ENCODE peak calls at places on chromosomes 11 and 22, in eight cellular contexts. H, F, V, K, Z, S, N and W are unnamed samples.

GRCh38 chr11:67584205-67584880 is 731 bp downstream of the GSTP1 start:
- DNase-seq in F (peak), H (peak), N (peak), Z (peak), K (peak), V (no peak), S (peak), W (peak)

GRCh38 chr11:103433380-103433779 is 324.2 kb downstream of the DYNC2H1 start:
- DNase-seq in H (peak), S (no peak), N (peak), V (peak), K (peak), Z (no peak), F (no peak), W (peak)

GRCh38 chr11:133697603-133698002 is 147.7 kb downstream of the SPATA19 start:
- DNase-seq in H (no peak), Z (no peak), S (no peak), F (no peak), K (no peak), N (no peak), V (no peak), W (no peak)

GRCh38 chr11:14643697-14644395 is at the start of gene PDE3B:
- DNase-seq in K (peak), Z (peak), V (no peak), S (peak), H (peak), N (peak), F (peak), W (peak)

GRCh38 chr11:112334381-112334780 is 73.7 kb upstream of the PLET1 start:
- DNase-seq in H (no peak), K (no peak), S (no peak), N (no peak), V (no peak), Z (no peak), F (no peak), W (no peak)

GRCh38 chr22:46421272-46421671 is 85.8 kb downstream of the TRMU start:
- DNase-seq in V (no peak), S (peak), K (no peak), H (no peak), N (no peak), Z (no peak), F (no peak), W (no peak)

GRCh38 chr22:43060213-43060612 is 29.0 kb downstream of the TTLL1 start:
- DNase-seq in V (no peak), Z (no peak), F (no peak), H (no peak), K (no peak), N (no peak), S (peak), W (peak)

GRCh38 chr11:128825050-128825806 is 41.9 kb downstream of the KCNJ1 start:
- DNase-seq in F (no peak), S (no peak), K (no peak), Z (no peak), V (no peak), H (no peak), N (no peak), W (no peak)

GRCh38 chr11:31943056-31943780 is 132.1 kb upstream of the PAX6 start:
- DNase-seq in F (no peak), V (no peak), N (no peak), K (no peak), S (no peak), Z (no peak), H (no peak), W (no peak)

GRCh38 chr11:13152736-13153541 is 124.7 kb upstream of the BMAL1 start:
- DNase-seq in N (peak), V (no peak), H (peak), S (no peak), K (no peak), Z (no peak), F (no peak), W (peak)

GRCh38 chr11:79201637-79202347 is 239.0 kb downstream of the TENM4 start:
- DNase-seq in V (no peak), Z (no peak), F (no peak), N (no peak), S (no peak), K (no peak), H (no peak), W (no peak)

GRCh38 chr11:113895367-113896155 is 9.0 kb upstream of the HTR3B start:
- DNase-seq in S (no peak), H (peak), V (no peak), K (no peak), F (no peak), N (no peak), Z (no peak), W (no peak)

GRCh38 chr22:42946551-42947198 is 68.3 kb downstream of the PACSIN2 start:
- DNase-seq in H (no peak), V (no peak), F (no peak), K (no peak), Z (no peak), N (no peak), S (no peak), W (no peak)

DNA sequence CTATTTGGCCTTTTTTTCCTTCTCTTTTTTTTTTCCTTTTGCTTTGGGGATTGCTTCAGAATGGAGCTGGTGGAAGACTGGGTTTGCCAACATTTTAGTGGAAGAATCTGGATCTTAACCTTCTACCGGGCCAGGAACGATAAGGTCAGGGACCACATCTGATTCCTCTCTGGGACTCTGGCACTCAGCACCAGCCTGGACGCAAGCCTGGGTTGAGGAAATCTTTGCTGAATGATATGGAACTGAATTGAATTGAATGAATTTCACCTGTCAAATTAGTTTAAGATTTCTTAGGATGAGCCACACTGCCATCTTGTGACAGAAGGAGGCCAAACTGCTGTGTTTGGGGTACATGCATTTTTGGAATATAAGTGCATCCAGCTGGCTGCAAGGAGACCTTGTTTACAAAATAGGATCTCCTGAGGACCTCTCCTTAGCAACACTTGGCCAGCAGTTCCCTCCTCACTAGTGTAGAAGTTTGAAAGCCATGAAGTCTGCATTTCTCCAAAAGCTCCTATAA is 30.4 kb downstream of the TPBGL start:
- DNase-seq in H (no peak), S (no peak), F (no peak), Z (no peak), K (no peak), N (no peak), V (no peak), W (peak)
- TF ChIP-seq CTCF in H (peak), S (no peak), F (no peak), Z (no peak), K (peak), N (peak), V (peak), W (peak)

GRCh38 chr11:70398834-70399680 is 728 bp downstream of the CTTN start:
- DNase-seq in Z (peak), N (no peak), H (no peak), S (no peak), K (no peak), F (peak), V (no peak), W (no peak)

GRCh38 chr11:70400643-70401042 is 2.3 kb downstream of the CTTN start:
- DNase-seq in S (no peak), H (no peak), N (no peak), F (no peak), Z (no peak), V (no peak), K (no peak), W (no peak)

GRCh38 chr11:70397983-70398833 is at the start of gene CTTN:
- DNase-seq in H (peak), N (peak), V (peak), Z (peak), F (peak), S (peak), K (peak), W (peak)

GRCh38 chr11:70397336-70397982 is 870 bp upstream of the CTTN start:
- DNase-seq in K (peak), F (peak), N (peak), S (no peak), H (no peak), Z (no peak), V (no peak), W (peak)

GRCh38 chr11:70399681-70400112 is 1.4 kb downstream of the CTTN start:
- DNase-seq in F (peak), S (peak), H (peak), V (peak), K (peak), N (peak), Z (peak), W (peak)
- H3K4me3 ChIP-seq in F (peak), S (peak), H (peak), V (peak), K (peak), N (peak), Z (peak), W (peak)

DNA sequence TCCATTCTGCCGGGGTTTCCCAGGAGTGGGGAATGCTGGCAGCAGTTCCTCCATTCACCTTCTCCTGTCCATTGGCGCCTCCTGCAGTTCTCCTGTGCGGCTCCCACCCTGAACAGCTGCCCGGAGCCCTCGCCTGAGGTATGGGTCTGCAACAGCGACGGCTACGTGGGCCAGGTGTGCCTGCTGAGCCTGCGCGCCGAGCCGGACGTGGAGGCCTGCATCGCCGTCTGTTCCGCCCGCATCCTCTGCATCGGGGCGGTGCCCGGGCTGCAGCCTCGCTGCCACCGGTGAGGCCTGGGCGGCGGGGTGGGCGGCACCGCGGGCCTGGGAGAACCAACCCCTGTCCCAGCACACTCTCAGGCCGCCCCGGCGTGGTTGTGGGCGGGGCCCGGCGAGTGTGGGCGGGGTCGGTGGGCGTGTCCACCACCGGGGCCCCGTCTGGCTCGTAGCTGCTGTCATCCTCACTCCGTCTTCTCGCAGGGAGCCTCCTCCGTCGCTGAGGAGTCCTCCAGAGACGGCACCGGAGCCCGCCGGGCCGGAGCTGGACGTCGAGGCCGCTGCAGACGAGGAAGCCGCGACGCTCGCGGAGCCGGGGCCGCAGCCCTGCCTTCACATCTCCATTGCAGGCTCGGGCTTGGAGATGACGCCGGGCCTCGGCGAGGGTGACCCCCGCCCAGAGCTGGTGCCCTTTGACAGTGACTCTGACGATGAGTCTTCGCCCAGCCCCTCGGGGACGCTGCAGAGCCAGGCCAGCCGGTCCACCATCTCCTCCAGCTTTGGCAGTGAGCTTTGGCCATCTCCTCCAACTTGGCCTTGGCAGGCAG is 14.0 kb upstream of the RELT start:
- DNase-seq in H (no peak), K (no peak), S (no peak), Z (no peak), N (no peak), F (no peak), V (no peak), W (no peak)
- TF ChIP-seq CTCF in H (no peak), K (no peak), S (no peak), Z (no peak), N (no peak), F (no peak), V (no peak), W (no peak)

GRCh38 chr11:119861160-119861559 is 132.2 kb upstream of the NECTIN1 start:
- DNase-seq in Z (no peak), N (no peak), H (no peak), K (no peak), F (no peak), S (no peak), V (no peak), W (no peak)

GRCh38 chr11:119863811-119864601 is 135.0 kb upstream of the NECTIN1 start:
- DNase-seq in N (no peak), K (no peak), Z (no peak), F (no peak), H (no peak), S (no peak), V (no peak), W (no peak)

GRCh38 chr11:119859684-119860083 is 130.7 kb upstream of the NECTIN1 start:
- DNase-seq in H (no peak), S (no peak), V (no peak), Z (no peak), N (no peak), K (no peak), F (no peak), W (no peak)

GRCh38 chr11:119863236-119863635 is 134.2 kb upstream of the NECTIN1 start:
- DNase-seq in F (no peak), H (no peak), N (no peak), Z (no peak), K (no peak), V (no peak), S (no peak), W (no peak)

DNA sequence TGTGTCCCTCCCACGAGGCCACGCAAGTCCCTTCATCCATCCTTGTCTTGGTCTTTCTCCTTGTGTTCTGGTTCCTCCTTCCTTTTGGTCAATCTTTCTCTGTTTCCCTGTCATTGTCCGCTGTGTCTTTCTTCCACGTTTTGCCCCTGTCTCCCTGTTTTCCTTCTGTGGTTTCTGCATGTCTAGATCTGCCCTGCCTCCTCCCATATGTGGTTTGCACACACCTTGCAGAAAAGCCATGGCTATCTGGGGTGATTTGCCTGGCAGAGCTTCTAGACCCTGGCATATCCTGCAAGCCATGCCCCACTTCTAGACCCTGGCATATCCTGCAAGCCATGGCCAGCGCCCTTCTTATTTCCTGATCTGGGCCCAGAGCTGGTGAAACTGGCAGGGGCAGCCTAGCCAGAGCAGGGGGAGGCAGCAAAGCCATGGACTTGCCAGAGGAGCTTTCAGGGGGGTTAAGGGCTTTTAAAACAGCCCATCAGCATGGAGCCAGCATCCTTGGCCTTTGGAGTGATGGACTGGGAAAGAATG is 131.6 kb upstream of the NECTIN1 start:
- DNase-seq in V (no peak), K (no peak), H (no peak), Z (no peak), F (no peak), S (no peak), N (no peak), W (no peak)
- H3K4me3 ChIP-seq in V (no peak), K (no peak), H (no peak), Z (no peak), F (no peak), S (no peak), N (no peak), W (no peak)

DNA sequence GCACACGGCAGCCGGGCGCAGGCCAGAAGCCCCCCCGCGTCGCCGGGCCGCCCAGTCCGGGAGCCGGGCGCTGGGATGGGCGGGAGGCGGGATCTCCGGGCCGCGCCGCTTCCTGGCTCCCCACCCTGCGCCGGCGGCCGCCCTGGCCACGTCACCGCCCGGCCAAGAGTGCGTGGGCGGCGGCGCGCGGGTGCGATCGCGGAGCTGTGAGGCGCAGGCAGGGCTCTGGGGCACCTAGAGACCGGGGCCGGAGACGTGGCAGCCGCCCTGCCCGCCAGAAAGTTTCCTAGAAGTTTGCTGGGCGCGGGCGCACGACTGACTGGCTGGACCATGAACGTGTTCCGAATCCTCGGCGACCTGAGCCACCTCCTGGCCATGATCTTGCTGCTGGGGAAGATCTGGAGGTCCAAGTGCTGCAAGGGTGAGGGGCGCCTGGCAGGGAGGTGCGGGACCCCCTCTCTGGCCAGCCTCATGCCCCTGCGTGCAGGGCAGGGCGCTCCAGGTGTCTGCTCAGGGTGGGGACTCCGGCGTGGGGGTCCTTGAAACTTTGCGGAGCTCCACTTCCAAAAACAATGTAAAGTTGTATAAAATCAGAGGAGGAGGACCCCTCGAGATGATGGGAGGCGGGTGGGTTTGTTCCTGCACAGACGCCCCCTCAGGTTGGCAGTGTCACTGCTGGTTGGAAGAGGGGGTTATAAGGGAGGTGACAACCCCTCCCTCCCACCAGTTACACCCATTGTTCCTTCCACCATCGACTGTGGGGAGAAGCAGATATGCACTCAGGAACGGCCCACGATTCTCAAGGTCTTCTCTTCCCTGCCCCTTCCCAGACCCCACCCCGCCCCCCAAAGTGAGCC is at the start of gene KDELR3:
- DNase-seq in S (peak), F (peak), K (peak), N (peak), Z (peak), H (peak), V (peak), W (peak)
- TF ChIP-seq CTCF in S (no peak), F (no peak), K (no peak), N (peak), Z (no peak), H (peak), V (peak), W (peak)

DNA sequence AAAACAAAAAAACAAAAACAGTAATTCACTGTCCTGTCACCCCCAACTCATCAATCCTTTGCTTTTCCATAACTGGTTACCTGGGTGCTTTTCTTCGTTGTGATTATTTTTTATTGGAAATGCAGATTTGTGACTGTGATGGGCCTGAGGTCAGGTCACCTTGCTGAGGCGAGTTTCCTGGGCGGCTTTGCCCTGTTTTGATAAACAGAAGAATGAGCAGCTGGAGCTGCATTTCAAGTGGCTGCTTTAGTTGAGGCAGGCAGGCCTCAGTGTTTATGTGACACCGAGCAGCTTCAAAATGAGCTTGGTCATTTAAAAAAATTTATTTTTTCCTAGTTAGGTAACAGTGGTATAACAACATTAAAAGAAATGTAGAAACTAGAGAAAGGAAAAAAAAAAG is 22.2 kb downstream of the PTPRJ start:
- DNase-seq in H (no peak), K (no peak), Z (no peak), F (no peak), V (no peak), S (peak), N (no peak), W (no peak)
- H3K4me3 ChIP-seq in H (no peak), K (no peak), Z (no peak), F (no peak), V (no peak), S (no peak), N (no peak), W (no peak)

GRCh38 chr22:23892130-23892529 is 2.1 kb upstream of the MIF start:
- DNase-seq in S (no peak), Z (no peak), F (no peak), K (no peak), H (no peak), V (no peak), N (no peak), W (no peak)

GRCh38 chr22:23889620-23890019 is 4.6 kb upstream of the MIF start:
- DNase-seq in Z (no peak), F (no peak), V (no peak), S (no peak), H (no peak), N (no peak), K (no peak), W (no peak)

GRCh38 chr22:23892626-23893445 is 1.3 kb upstream of the MIF start:
- DNase-seq in S (no peak), K (no peak), V (no peak), H (no peak), N (no peak), Z (no peak), F (no peak), W (no peak)

GRCh38 chr22:23891726-23892125 is 2.5 kb upstream of the MIF start:
- DNase-seq in Z (no peak), V (no peak), K (no peak), H (no peak), S (no peak), N (no peak), F (no peak), W (no peak)

DNA sequence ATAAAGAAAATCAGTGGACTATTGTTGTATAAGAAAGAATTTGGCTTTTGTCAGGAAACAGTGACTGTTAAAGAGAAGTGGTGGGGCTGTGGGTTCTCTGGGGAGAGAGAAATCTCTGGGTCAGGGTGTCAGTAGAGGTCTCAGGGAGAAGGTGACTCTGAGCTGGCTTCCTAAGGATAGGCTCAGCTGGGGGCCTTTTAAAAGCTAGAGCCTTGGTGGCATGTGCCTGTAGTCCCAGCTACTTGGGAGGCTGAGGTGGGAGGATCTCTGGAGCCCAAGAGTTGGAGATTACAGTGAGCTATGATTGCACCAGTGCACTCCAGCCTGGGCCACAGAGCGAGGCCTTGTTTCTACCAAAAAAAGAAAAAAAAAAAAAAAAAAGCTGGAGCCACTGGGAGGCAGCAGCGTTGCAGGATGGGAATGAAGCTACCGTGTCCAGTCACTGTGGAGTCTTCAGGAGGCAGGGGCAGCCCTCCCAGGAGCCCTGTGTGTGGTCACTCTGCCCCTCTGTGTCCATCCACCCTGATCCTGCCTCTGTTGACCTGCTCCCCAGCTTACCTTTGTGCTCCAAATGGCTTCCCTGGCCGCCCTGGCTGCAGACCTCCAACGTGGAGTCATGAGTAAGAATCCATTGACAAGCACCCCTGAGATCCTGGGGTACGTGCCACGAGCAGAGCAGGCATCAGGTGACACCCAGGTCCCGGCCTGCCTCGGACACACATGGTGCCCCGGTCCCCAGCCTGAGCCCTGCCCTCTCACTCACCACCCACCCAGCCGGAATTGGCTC is 5.4 kb upstream of the MIF start:
- DNase-seq in Z (no peak), N (peak), F (no peak), H (peak), S (no peak), V (no peak), K (no peak), W (peak)
- TF ChIP-seq CTCF in Z (no peak), N (no peak), F (no peak), H (no peak), S (no peak), V (peak), K (peak), W (peak)

GRCh38 chr11:65431452-65432132 is 9.0 kb downstream of the NEAT1 start:
- DNase-seq in Z (no peak), V (no peak), N (peak), F (no peak), K (peak), H (peak), S (no peak), W (peak)
- H3K4me3 ChIP-seq in Z (no peak), V (peak), N (peak), F (no peak), K (no peak), H (peak), S (peak), W (peak)